ENCODE peak calls at places on chromosomes 12 and 14, in nine cellular contexts. D is uterus; O is heart right ventricle; V is gastrocnemius medialis; Z is CD8-positive, alpha-beta T cell; H is fibroblast of lung; W is A549; U is HCT116; Q is tibial nerve. P is an unnamed sample.
A peak's percentile ranks its signal among the peaks of the same experiment; 100 is the strongest.

GRCh38 chr14:37116933-37117844 is 55.2 kb downstream of the SLC25A21 start:
- DNase-seq in D (no peak), O (no peak), V (no peak), Z (no peak), H (peak; percentile 75), W (peak; percentile 74), U (peak; percentile 6), Q (no peak), P (no peak)

GRCh38 chr12:126811401-126811800 is 1455.6 kb upstream of the TMEM132C start:
- DNase-seq in D (no peak), O (no peak), V (no peak), Z (no peak), H (no peak), W (no peak), U (no peak), Q (no peak), P (no peak)

GRCh38 chr12:105957058-105957457 is 181.7 kb downstream of the NUAK1 start:
- DNase-seq in D (no peak), O (no peak), V (no peak), Z (no peak), H (no peak), W (no peak), U (no peak), Q (no peak), P (no peak)

GRCh38 chr12:77047341-77048202 is 17.8 kb downstream of the E2F7 start:
- DNase-seq in D (no peak), O (no peak), V (no peak), Z (no peak), H (peak; percentile 29), W (no peak), U (no peak), Q (no peak), P (no peak)

GRCh38 chr12:108419949-108420348 is 80.8 kb upstream of the CMKLR1 start:
- DNase-seq in D (no peak), O (no peak), V (no peak), Z (no peak), H (no peak), W (no peak), U (no peak), Q (no peak), P (no peak)

GRCh38 chr14:71289536-71289935 is 382.3 kb downstream of the PCNX1 start:
- DNase-seq in D (no peak), O (no peak), V (no peak), Z (peak; percentile 3), H (no peak), W (no peak), U (no peak), Q (no peak), P (no peak)

GRCh38 chr14:28264306-28264705 is 502.3 kb upstream of the FOXG1 start:
- DNase-seq in D (no peak), O (no peak), V (no peak), Z (no peak), H (peak; percentile 2), W (no peak), U (no peak), Q (no peak), P (no peak)

GRCh38 chr12:103745962-103746361 is 95.1 kb downstream of the NT5DC3 start:
- DNase-seq in D (no peak), O (no peak), V (no peak), Z (no peak), H (no peak), W (peak; percentile 44), U (peak; percentile 7), Q (no peak), P (no peak)

GRCh38 chr12:19223695-19224094 is 94.2 kb downstream of the PLEKHA5 start:
- DNase-seq in D (no peak), O (no peak), V (no peak), Z (no peak), H (peak; percentile 90), W (no peak), U (no peak), Q (no peak), P (no peak)

GRCh38 chr14:54803926-54804719 is 98.5 kb downstream of the GCH1 start:
- DNase-seq in D (no peak), O (no peak), V (no peak), Z (no peak), H (no peak), W (no peak), U (no peak), Q (no peak), P (no peak)

GRCh38 chr12:90938451-90938850 is 16.5 kb downstream of the CCER1 start:
- DNase-seq in D (no peak), O (no peak), V (no peak), Z (no peak), H (peak; percentile 83), W (peak; percentile 23), U (no peak), Q (no peak), P (no peak)

GRCh38 chr12:10301103-10301502 is 6.6 kb upstream of the KLRD1 start:
- DNase-seq in D (no peak), O (no peak), V (no peak), Z (no peak), H (peak; percentile 71), W (no peak), U (no peak), Q (no peak), P (no peak)

GRCh38 chr12:14928946-14929345 is 9.4 kb downstream of the ERP27 start:
- DNase-seq in D (no peak), O (no peak), V (no peak), Z (no peak), H (peak; percentile 38), W (no peak), U (peak; percentile 28), Q (no peak), P (no peak)

GRCh38 chr14:67559639-67560038 is 26.5 kb downstream of the PLEKHH1 start:
- DNase-seq in D (no peak), O (no peak), V (no peak), Z (no peak), H (no peak), W (no peak), U (no peak), Q (no peak), P (no peak)
- TF ChIP-seq CTCF in D (no peak), O (no peak), V (no peak), Z (no peak), H (no peak), W (no peak), U (no peak), Q (no peak), P (no peak)

GRCh38 chr14:96062506-96062905 is 23.3 kb downstream of the C14orf132 start:
- DNase-seq in D (no peak), O (no peak), V (no peak), Z (no peak), H (no peak), W (no peak), U (no peak), Q (no peak), P (peak; percentile 7)
- H3K4me1 ChIP-seq in D (no peaks in the 10 kb centered on the region), O (no peaks in the 10 kb centered on the region), V (no peaks in the 10 kb centered on the region), Z (no peaks in the 10 kb centered on the region), H (no peaks in the 10 kb centered on the region), W (no peaks in the 10 kb centered on the region), U (no peaks in the 10 kb centered on the region), Q (no peaks in the 10 kb centered on the region), P (peaks cover 5% of the 10 kb centered on the region)

GRCh38 chr12:54759751-54760150 is 94.6 kb upstream of the MUCL1 start:
- DNase-seq in D (no peak), O (no peak), V (no peak), Z (no peak), H (no peak), W (peak; percentile 56), U (peak; percentile 42), Q (no peak), P (no peak)
- TF ChIP-seq CTCF in D (no peak), O (no peak), V (no peak), Z (no peak), H (peak; percentile 19), W (peak; percentile 52), U (peak; percentile 64), Q (no peak), P (no peak)

DNA sequence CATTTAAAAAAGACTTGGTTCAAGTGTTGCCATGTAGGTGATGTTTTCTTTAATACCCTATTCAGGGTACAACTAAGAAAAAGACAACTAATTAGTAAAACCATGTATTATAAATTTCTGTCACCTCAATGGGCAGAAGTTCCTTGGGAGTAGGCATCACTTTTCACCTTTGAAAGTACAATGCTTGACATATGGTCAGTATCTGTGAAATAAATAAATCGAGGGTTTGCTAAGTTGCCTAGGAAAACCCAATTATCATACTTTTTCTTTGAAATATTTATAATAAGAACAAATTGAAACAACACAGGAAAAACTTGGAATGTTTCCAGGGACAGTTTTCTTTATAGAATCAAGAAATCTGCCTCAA is 13.8 kb downstream of the FGD6 start:
- DNase-seq in D (no peak), O (no peak), V (no peak), Z (no peak), H (no peak), W (no peak), U (no peak), Q (no peak), P (no peak)
- H3K4me1 ChIP-seq in D (no peaks in the 10 kb centered on the region), O (peaks cover 42% of the 10 kb centered on the region), V (peaks cover 26% of the 10 kb centered on the region), Z (no peaks in the 10 kb centered on the region), H (peaks cover 22% of the 10 kb centered on the region), W (peaks cover 78% of the 10 kb centered on the region), U (peaks cover 62% of the 10 kb centered on the region), Q (peaks cover 20% of the 10 kb centered on the region), P (peaks cover 39% of the 10 kb centered on the region)

GRCh38 chr14:21940887-21941855 is 267.6 kb upstream of the OR4E1 start:
- DNase-seq in D (no peak), O (no peak), V (no peak), Z (no peak), H (no peak), W (peak; percentile 56), U (peak; percentile 24), Q (no peak), P (no peak)
- TF ChIP-seq CTCF in D (no peak), O (peak; percentile 35), V (no peak), Z (peak; percentile 45), H (peak; percentile 30), W (no peak), U (peak; percentile 71), Q (no peak), P (no peak)

GRCh38 chr12:124852911-124853441 is 10.7 kb downstream of the SCARB1 start:
- DNase-seq in D (no peak), O (no peak), V (no peak), Z (no peak), H (no peak), W (no peak), U (no peak), Q (no peak), P (no peak)
- H3K4me1 ChIP-seq in D (no peaks in the 10 kb centered on the region), O (peaks cover 27% of the 10 kb centered on the region), V (peaks cover 29% of the 10 kb centered on the region), Z (peaks cover 8% of the 10 kb centered on the region), H (peaks cover 4% of the 10 kb centered on the region), W (peaks cover 51% of the 10 kb centered on the region), U (no peaks in the 10 kb centered on the region), Q (peaks cover 15% of the 10 kb centered on the region), P (no peaks in the 10 kb centered on the region)

DNA sequence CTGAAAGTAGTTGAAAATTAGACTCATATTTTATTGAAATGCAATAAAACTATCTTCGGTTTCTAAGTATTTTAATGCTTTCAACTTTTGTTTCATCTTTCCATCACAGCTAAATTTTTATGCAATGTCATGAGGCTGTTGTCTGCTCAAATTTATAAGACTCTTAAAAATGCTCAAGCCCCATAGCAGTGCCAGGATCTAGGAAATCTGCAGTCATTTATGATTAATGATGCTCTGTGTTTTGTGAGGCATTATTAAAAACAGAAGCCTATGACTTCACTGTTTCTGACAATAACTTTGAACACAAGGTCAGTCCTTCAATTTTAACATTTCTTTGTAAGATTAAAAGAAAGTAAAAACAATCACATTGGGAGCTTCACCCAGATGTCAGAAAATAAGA is 112.5 kb downstream of the ALX1 start:
- DNase-seq in D (no peak), O (no peak), V (no peak), Z (no peak), H (no peak), W (no peak), U (no peak), Q (no peak), P (no peak)
- TF ChIP-seq CTCF in D (no peak), O (no peak), V (no peak), Z (no peak), H (no peak), W (no peak), U (no peak), Q (no peak), P (no peak)

P was measured in ascending aorta.